ENCODE peak calls at places on chromosomes 3 and 15, in five cellular contexts. F is activated CD4-positive, alpha-beta T cell treated with anti-CD3 and anti-CD28 coated beads, Interleukin-2, amount 50 U/mL, for 48 hours; Z is body of pancreas; S is germinal center; V is memory B cell. P is an unnamed sample.
A peak's percentile ranks its signal among the peaks of the same experiment; 100 is the strongest.

GRCh38 chr3:186400677-186401076 is 38.6 kb upstream of the DGKG start:
- DNase-seq in F (no peak), Z (no peak), S (no peak), V (no peak), P (no peak)

GRCh38 chr3:15064299-15064834 is 748 bp downstream of the MRPS25 start:
- DNase-seq in F (peak; percentile 44), Z (peak; percentile 29), S (peak; percentile 20), V (no peak), P (peak; percentile 36)

GRCh38 chr3:10340046-10340445 is 19.1 kb upstream of the SEC13 start:
- DNase-seq in F (no peak), Z (no peak), S (no peak), V (no peak), P (no peak)

GRCh38 chr3:178200316-178200715 is 335.9 kb upstream of the KCNMB2 start:
- DNase-seq in F (no peak), Z (no peak), S (no peak), V (no peak), P (no peak)

GRCh38 chr3:183085634-183086390 is 13.5 kb downstream of the MCCC1 start:
- DNase-seq in F (peak; percentile 21), Z (peak; percentile 43), S (peak; percentile 14), V (no peak), P (peak; percentile 20)

GRCh38 chr15:69480932-69481331 is 28.3 kb downstream of the RPLP1 start:
- DNase-seq in F (no peak), Z (no peak), S (no peak), V (no peak), P (no peak)

GRCh38 chr15:29711531-29711930 is 110.7 kb downstream of the TJP1 start:
- DNase-seq in F (no peak), Z (no peak), S (no peak), V (no peak), P (peak; percentile 19)

GRCh38 chr15:40108061-40108854 is 421 bp downstream of the BMF start:
- DNase-seq in F (no peak), Z (peak; percentile 72), S (no peak), V (no peak), P (peak; percentile 68)

GRCh38 chr3:111737712-111738097 is 121.4 kb upstream of the PHLDB2 start:
- DNase-seq in F (no peak), Z (peak; percentile 92), S (no peak), V (no peak), P (peak; percentile 93)

GRCh38 chr3:43117257-43117656 is 11.4 kb upstream of the POMGNT2 start:
- DNase-seq in F (no peak), Z (no peak), S (no peak), V (no peak), P (no peak)

GRCh38 chr15:52186651-52187486 is 4.3 kb downstream of the GNB5 start:
- DNase-seq in F (no peak), Z (peak; percentile 49), S (no peak), V (no peak), P (no peak)

GRCh38 chr3:53329933-53330332 is 17.4 kb downstream of the DCP1A start:
- DNase-seq in F (no peak), Z (no peak), S (no peak), V (no peak), P (no peak)

GRCh38 chr3:146498002-146498736 is 28.8 kb upstream of the PLSCR2 start:
- DNase-seq in F (peak; percentile 40), Z (no peak), S (no peak), V (no peak), P (no peak)

GRCh38 chr3:32405155-32405554 is 13.5 kb downstream of the CMTM7 start:
- DNase-seq in F (no peak), Z (no peak), S (no peak), V (no peak), P (no peak)

GRCh38 chr3:120597445-120598049 is 1.4 kb downstream of the NDUFB4 start:
- DNase-seq in F (no peak), Z (no peak), S (no peak), V (no peak), P (no peak)

GRCh38 chr3:189967254-189967865 is 153.3 kb downstream of the P3H2 start:
- DNase-seq in F (no peak), Z (peak; percentile 33), S (peak; percentile 26), V (peak; percentile 7), P (peak; percentile 58)

GRCh38 chr15:73753250-73754130 is at the start of gene INSYN1:
- DNase-seq in F (no peak), Z (peak; percentile 41), S (no peak), V (no peak), P (no peak)

GRCh38 chr15:67914537-67915373 is 74.9 kb upstream of the RNU6-1 start:
- DNase-seq in F (no peak), Z (peak; percentile 74), S (no peak), V (no peak), P (no peak)

GRCh38 chr15:60526127-60526616 is 47.2 kb upstream of the ICE2 start:
- DNase-seq in F (no peak), Z (peak; percentile 25), S (no peak), V (no peak), P (peak; percentile 19)

GRCh38 chr3:61876797-61877196 is 315.4 kb downstream of the PTPRG start:
- DNase-seq in F (no peak), Z (no peak), S (no peak), V (no peak), P (peak; percentile 61)

GRCh38 chr3:168512802-168513201 is 417.1 kb upstream of the GOLIM4 start:
- DNase-seq in F (no peak), Z (no peak), S (no peak), V (no peak), P (no peak)

GRCh38 chr3:32630266-32630665 is 54.7 kb upstream of the CNOT10 start:
- DNase-seq in F (no peak), Z (no peak), S (no peak), V (no peak), P (peak; percentile 11)

GRCh38 chr3:2772803-2773202 is 337.4 kb downstream of the IL5RA start:
- DNase-seq in F (no peak), Z (no peak), S (no peak), V (no peak), P (no peak)

GRCh38 chr15:100733088-100733487 is 130.7 kb downstream of the ASB7 start:
- DNase-seq in F (no peak), Z (no peak), S (no peak), V (no peak), P (peak; percentile 35)

GRCh38 chr3:72887378-72887722 is 496 bp upstream of the GXYLT2 start:
- DNase-seq in F (no peak), Z (no peak), S (no peak), V (no peak), P (peak; percentile 21)

GRCh38 chr3:181794036-181794790 is 82.5 kb downstream of the SOX2 start:
- DNase-seq in F (no peak), Z (no peak), S (no peak), V (no peak), P (no peak)

GRCh38 chr3:117510396-117510795 is 800.8 kb downstream of the TUSC7 start:
- DNase-seq in F (no peak), Z (no peak), S (no peak), V (no peak), P (peak; percentile 19)

GRCh38 chr3:127734754-127735473 is 62.2 kb downstream of the ABTB1 start:
- DNase-seq in F (no peak), Z (peak; percentile 63), S (no peak), V (no peak), P (peak; percentile 99)

GRCh38 chr15:60006203-60006782 is 2.2 kb downstream of the FOXB1 start:
- DNase-seq in F (peak; percentile 80), Z (peak; percentile 14), S (no peak), V (no peak), P (peak; percentile 25)